ENCODE peak calls at places on chromosomes 3 and 15, in eight cellular contexts. Y is hepatocyte; A is IMR-90; D is fibroblast of mammary gland; B is stimulated activated CD4-positive, alpha-beta T cell treated with anti-CD3 and anti-CD28 coated beads, Interleukin-15, amount 100 ng/mL, for 24 hours; L is GF-D8; S is brain microvascular endothelial cell; Z is LHCN-M2. U is an unnamed sample.

GRCh38 chr3:4820296-4821121 is 158.7 kb upstream of the BHLHE40 start:
- DNase-seq in Y (no peak), A (no peak), D (no peak), B (peak), L (no peak), S (no peak), Z (no peak), U (no peak)

GRCh38 chr3:33377931-33378330 is 62.3 kb downstream of the UBP1 start:
- DNase-seq in Y (no peak), A (peak), D (peak), B (no peak), L (no peak), S (peak), Z (peak), U (no peak)

GRCh38 chr3:113287111-113287817 is 75.9 kb downstream of the BOC start:
- DNase-seq in Y (no peak), A (peak), D (peak), B (no peak), L (no peak), S (peak), Z (peak), U (peak)

GRCh38 chr3:119557874-119558264 is 1.5 kb downstream of the CD80 start:
- DNase-seq in Y (no peak), A (no peak), D (no peak), B (no peak), L (no peak), S (no peak), Z (no peak), U (no peak)

GRCh38 chr15:67280217-67280616 is 25.6 kb downstream of the IQCH start:
- DNase-seq in Y (no peak), A (peak), D (no peak), B (no peak), L (no peak), S (no peak), Z (no peak), U (no peak)

GRCh38 chr3:150384517-150385212 is 23.4 kb upstream of the TSC22D2 start:
- DNase-seq in Y (peak), A (peak), D (peak), B (peak), L (no peak), S (no peak), Z (no peak), U (no peak)

GRCh38 chr15:90818251-90819210 is 49.9 kb upstream of the FURIN start:
- DNase-seq in Y (no peak), A (no peak), D (no peak), B (peak), L (peak), S (no peak), Z (peak), U (no peak)

GRCh38 chr3:14460342-14461005 is 58.1 kb downstream of the SLC6A6 start:
- DNase-seq in Y (no peak), A (peak), D (peak), B (no peak), L (no peak), S (peak), Z (peak), U (peak)

GRCh38 chr3:157312366-157312745 is 124.3 kb upstream of the PTX3 start:
- DNase-seq in Y (no peak), A (no peak), D (no peak), B (no peak), L (no peak), S (no peak), Z (no peak), U (no peak)

GRCh38 chr3:197595470-197596185 is 39.9 kb upstream of the BDH1 start:
- DNase-seq in Y (no peak), A (no peak), D (no peak), B (no peak), L (peak), S (no peak), Z (no peak), U (no peak)

GRCh38 chr3:71444028-71444860 is 139.3 kb downstream of the FOXP1 start:
- DNase-seq in Y (no peak), A (peak), D (peak), B (peak), L (peak), S (peak), Z (peak), U (peak)

GRCh38 chr15:41825572-41826535 is 2.0 kb upstream of the JMJD7 start:
- DNase-seq in Y (no peak), A (no peak), D (no peak), B (no peak), L (no peak), S (no peak), Z (no peak), U (no peak)

GRCh38 chr3:117995795-117996194 is 1038.9 kb downstream of the IGSF11 start:
- DNase-seq in Y (no peak), A (peak), D (no peak), B (no peak), L (no peak), S (no peak), Z (no peak), U (no peak)

GRCh38 chr3:31625358-31625757 is 92.6 kb downstream of the STT3B start:
- DNase-seq in Y (no peak), A (no peak), D (no peak), B (no peak), L (no peak), S (no peak), Z (no peak), U (no peak)

U was measured in cardiac fibroblast.